ENCODE peak calls at places on chromosome 22, in six cellular contexts. S is HCT116, Q is OCI-LY7, J is neuronal stem cell, W is H1, T is sigmoid colon. M is an unnamed sample.

GRCh38 chr22:46370584-46371373 is 35.3 kb downstream of the TRMU start:
- DNase-seq in S (no peak), Q (no peak), J (no peak), W (no peak), T (no peak), M (no peak)

GRCh38 chr22:44448271-44448780 is 49.7 kb downstream of the RTL6 start:
- DNase-seq in S (no peak), Q (no peak), J (no peak), W (no peak), T (peak; percentile 91), M (no peak)

GRCh38 chr22:40898850-40899357 is 37.0 kb upstream of the DNAJB7 start:
- DNase-seq in S (peak; percentile 23), Q (peak; percentile 73), J (no peak), W (no peak), T (no peak), M (no peak)

GRCh38 chr22:44825310-44826150 is 73.2 kb downstream of the ARHGAP8 start:
- DNase-seq in S (no peak), Q (no peak), J (no peak), W (no peak), T (peak; percentile 58), M (no peak)

GRCh38 chr22:37746366-37747089 is 49.7 kb downstream of the TRIOBP start:
- DNase-seq in S (no peak), Q (peak; percentile 28), J (peak; percentile 24), W (no peak), T (no peak), M (no peak)

GRCh38 chr22:46070215-46070721 is 80.1 kb upstream of the PPARA start:
- DNase-seq in S (no peak), Q (peak; percentile 29), J (no peak), W (no peak), T (peak; percentile 91), M (no peak)

GRCh38 chr22:45225732-45226560 is 14.7 kb downstream of the KIAA0930 start:
- DNase-seq in S (no peak), Q (no peak), J (no peak), W (no peak), T (peak; percentile 89), M (no peak)

GRCh38 chr22:36823177-36823839 is 6.5 kb upstream of the PVALB start:
- DNase-seq in S (no peak), Q (no peak), J (no peak), W (no peak), T (no peak), M (no peak)

GRCh38 chr22:27801616-27802388 is at the start of gene MN1:
- DNase-seq in S (no peak), Q (no peak), J (peak; percentile 79), W (no peak), T (no peak), M (no peak)

GRCh38 chr22:49294656-49295464 is 532.8 kb downstream of the BRD1 start:
- DNase-seq in S (no peak), Q (no peak), J (no peak), W (no peak), T (no peak), M (no peak)

GRCh38 chr22:32546480-32546879 is 71.9 kb downstream of the FBXO7 start:
- DNase-seq in S (no peak), Q (no peak), J (no peak), W (no peak), T (peak; percentile 59), M (no peak)

GRCh38 chr22:32544953-32545558 is 70.4 kb downstream of the FBXO7 start:
- DNase-seq in S (no peak), Q (no peak), J (no peak), W (no peak), T (peak; percentile 54), M (no peak)

GRCh38 chr22:32546935-32547334 is 72.3 kb downstream of the FBXO7 start:
- DNase-seq in S (no peak), Q (no peak), J (no peak), W (no peak), T (peak; percentile 32), M (no peak)

GRCh38 chr22:32548039-32548438 is 73.4 kb downstream of the FBXO7 start:
- DNase-seq in S (no peak), Q (no peak), J (no peak), W (no peak), T (peak; percentile 52), M (no peak)

GRCh38 chr22:32545801-32546200 is 71.2 kb downstream of the FBXO7 start:
- DNase-seq in S (no peak), Q (no peak), J (no peak), W (no peak), T (peak; percentile 62), M (no peak)
- H3K27ac ChIP-seq in S (no peak overlapping the region), Q (no peak overlapping the region), J (no peak overlapping the region), W (no peak overlapping the region), T (peak overlapping the region; percentile 20), M (peak overlapping the region; percentile 0)

DNA sequence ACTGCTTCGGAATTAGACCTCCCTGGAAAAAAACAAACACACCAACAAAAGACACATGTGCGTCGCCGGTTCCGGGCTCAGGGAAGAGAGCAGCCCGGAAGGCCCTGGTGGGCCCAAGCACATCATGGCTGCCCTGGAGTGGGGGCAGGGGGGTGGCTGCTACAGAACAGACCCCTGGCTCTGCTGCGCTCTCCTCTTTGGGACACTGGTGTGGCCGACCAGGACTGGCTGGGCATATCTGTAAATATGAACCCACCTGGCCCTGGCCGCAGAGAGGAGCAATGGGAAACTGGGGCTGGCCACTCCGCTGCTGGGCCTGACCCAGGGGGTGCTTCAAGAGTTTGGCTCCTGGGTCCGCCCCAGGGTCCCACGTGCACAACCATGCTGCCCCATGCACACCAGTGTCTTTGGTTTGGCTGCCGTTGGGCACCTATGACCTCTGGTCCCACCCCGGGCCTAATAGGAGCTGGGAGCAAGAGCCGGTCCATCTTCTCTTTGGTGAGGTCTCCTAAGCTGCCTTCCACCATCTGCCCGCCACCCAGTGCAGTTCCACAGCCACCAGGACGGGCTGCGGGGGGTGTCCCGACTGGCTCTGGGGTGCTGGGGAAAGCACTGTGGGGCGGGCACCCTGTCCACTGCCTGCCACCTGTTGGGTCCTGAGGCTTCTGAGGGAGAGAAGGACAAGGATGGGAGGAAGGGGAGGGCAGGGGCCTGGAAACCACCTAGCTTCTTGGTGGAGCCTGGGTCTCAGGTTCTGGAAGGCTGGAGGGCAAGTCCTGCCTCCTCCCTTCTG is 30.1 kb downstream of the PPM1F start:
- DNase-seq in S (no peak), Q (no peak), J (no peak), W (no peak), T (no peak), M (no peak)
- H3K4me1 ChIP-seq in S (no peaks in the 10 kb centered on the region), Q (no peaks in the 10 kb centered on the region), J (peaks cover 7% of the 10 kb centered on the region), W (peaks cover 40% of the 10 kb centered on the region), T (no peaks in the 10 kb centered on the region), M (no peaks in the 10 kb centered on the region)

GRCh38 chr22:50699001-50699753 is 26.6 kb downstream of the SHANK3 start:
- DNase-seq in S (no peak), Q (no peak), J (no peak), W (no peak), T (peak; percentile 58), M (no peak)
- H3K27ac ChIP-seq in S (no peak overlapping the region), Q (no peak overlapping the region), J (no peak overlapping the region), W (no peak overlapping the region), T (no peak overlapping the region), M (no peak overlapping the region)

GRCh38 chr22:41915035-41915782 is at the start of gene SHISA8:
- DNase-seq in S (no peak), Q (no peak), J (no peak), W (no peak), T (no peak), M (no peak)

GRCh38 chr22:41914611-41915034 is 251 bp downstream of the SHISA8 start:
- DNase-seq in S (no peak), Q (no peak), J (no peak), W (no peak), T (no peak), M (no peak)

GRCh38 chr22:41912338-41913039 is 2.4 kb downstream of the SHISA8 start:
- DNase-seq in S (no peak), Q (no peak), J (no peak), W (no peak), T (no peak), M (no peak)

GRCh38 chr22:41913040-41913719 is 1.7 kb downstream of the SHISA8 start:
- DNase-seq in S (no peak), Q (no peak), J (no peak), W (no peak), T (no peak), M (no peak)

GRCh38 chr22:41913842-41914534 is 886 bp downstream of the SHISA8 start:
- DNase-seq in S (no peak), Q (no peak), J (no peak), W (no peak), T (no peak), M (no peak)
- H3K4me1 ChIP-seq in S (peaks cover 12% of the 10 kb centered on the region), Q (peaks cover 38% of the 10 kb centered on the region), J (peaks cover 8% of the 10 kb centered on the region), W (peaks cover 6% of the 10 kb centered on the region), T (no peaks in the 10 kb centered on the region), M (peaks cover 62% of the 10 kb centered on the region)

GRCh38 chr22:35746946-35747703 is 29.5 kb downstream of the APOL5 start:
- DNase-seq in S (no peak), Q (no peak), J (no peak), W (no peak), T (no peak), M (no peak)
- H3K27ac ChIP-seq in S (no peak overlapping the region), Q (peak overlapping the region; percentile 99), J (no peak overlapping the region), W (no peak overlapping the region), T (no peak overlapping the region), M (no peak overlapping the region)

DNA sequence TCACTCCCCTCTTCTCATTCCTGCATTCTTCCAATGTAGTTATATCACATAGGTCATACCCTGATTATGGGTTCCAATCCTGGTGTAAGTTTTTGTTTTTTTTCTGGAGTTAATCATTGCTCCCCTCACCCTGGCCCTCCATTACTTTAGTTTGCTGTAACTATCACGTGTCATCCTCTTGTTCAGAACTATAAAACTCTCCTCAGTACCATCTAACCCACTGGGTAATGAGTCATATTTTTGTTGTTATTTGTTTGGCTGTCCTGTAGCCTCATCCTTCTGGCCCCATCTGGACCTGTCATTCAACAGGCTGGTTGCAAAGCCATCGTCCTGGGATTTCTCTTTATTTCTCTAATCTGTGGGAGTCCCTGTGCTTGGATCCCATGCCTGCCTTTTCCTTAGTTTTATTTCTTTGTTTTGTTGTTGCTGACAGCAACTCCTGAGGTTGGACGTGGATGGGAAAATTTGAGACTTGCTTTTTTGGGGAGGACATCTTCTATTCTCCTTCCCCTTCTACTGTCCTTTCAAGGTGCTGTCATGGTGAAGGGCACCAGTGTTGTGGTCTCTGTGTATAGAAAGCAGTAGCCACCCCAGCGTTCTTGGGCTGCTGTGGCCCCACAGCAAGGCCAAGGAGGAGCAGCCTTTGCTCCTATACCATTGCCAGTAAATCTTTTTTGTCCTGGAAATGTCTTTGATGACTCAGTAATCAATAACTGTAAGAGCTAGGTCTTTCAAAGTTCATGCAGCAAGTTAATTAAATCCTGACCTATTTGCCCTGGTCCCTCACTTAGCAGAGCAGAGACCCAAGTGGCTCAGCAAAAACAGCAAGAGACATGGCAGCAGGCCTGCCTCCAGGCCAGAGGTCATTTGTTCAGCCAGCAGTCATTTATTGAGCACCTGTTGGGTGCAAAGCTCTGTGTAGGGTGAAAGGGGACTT is 82.5 kb downstream of the C22orf31 start:
- DNase-seq in S (no peak), Q (no peak), J (no peak), W (no peak), T (no peak), M (no peak)
- H3K4me1 ChIP-seq in S (peaks cover 75% of the 10 kb centered on the region), Q (no peaks in the 10 kb centered on the region), J (peaks cover 40% of the 10 kb centered on the region), W (peaks cover 3% of the 10 kb centered on the region), T (no peaks in the 10 kb centered on the region), M (peaks cover 22% of the 10 kb centered on the region)

GRCh38 chr22:29093980-29094379 is 21.1 kb downstream of the KREMEN1 start:
- DNase-seq in S (no peak), Q (no peak), J (no peak), W (no peak), T (no peak), M (no peak)
- H3K27ac ChIP-seq in S (no peak overlapping the region), Q (no peak overlapping the region), J (no peak overlapping the region), W (no peak overlapping the region), T (peak overlapping the region; percentile 26), M (peak overlapping the region; percentile 78)